ENCODE peak calls at places on chromosomes 3 and 15, in ten cellular contexts. One of them, this sample, is unnamed.

GRCh38 chr15:74786659-74787165 is 4.8 kb downstream of the CSK start:
- DNase-seq in nephron progenitor cell: no peak
- DNase-seq in colonic mucosa: peak; percentile 26
- DNase-seq in left ventricle myocardium inferior: peak; percentile 57
- DNase-seq in heart right ventricle: peak; percentile 48
- DNase-seq in mammary epithelial cell: no peak
- DNase-seq in heart left ventricle: peak; percentile 77
- DNase-seq in WERI-Rb-1: no peak
- DNase-seq in gastrocnemius medialis: no peak
- DNase-seq in psoas muscle: no peak
- DNase-seq in this sample: no peak

GRCh38 chr15:36798366-36798765 is 218.9 kb downstream of the CDIN1 start:
- DNase-seq in psoas muscle: no peak
- DNase-seq in heart right ventricle: no peak
- DNase-seq in left ventricle myocardium inferior: no peak
- DNase-seq in nephron progenitor cell: no peak
- DNase-seq in colonic mucosa: no peak
- DNase-seq in mammary epithelial cell: no peak
- DNase-seq in heart left ventricle: no peak
- DNase-seq in WERI-Rb-1: no peak
- DNase-seq in gastrocnemius medialis: no peak
- DNase-seq in this sample: no peak

GRCh38 chr3:123153124-123153523 is 48.6 kb upstream of the SEC22A start:
- DNase-seq in nephron progenitor cell: no peak
- DNase-seq in psoas muscle: no peak
- DNase-seq in heart left ventricle: no peak
- DNase-seq in mammary epithelial cell: no peak
- DNase-seq in left ventricle myocardium inferior: no peak
- DNase-seq in heart right ventricle: no peak
- DNase-seq in WERI-Rb-1: no peak
- DNase-seq in gastrocnemius medialis: no peak
- DNase-seq in colonic mucosa: no peak
- DNase-seq in this sample: no peak

GRCh38 chr15:24933716-24934115 is 21.1 kb upstream of the SNRPN start:
- DNase-seq in nephron progenitor cell: no peak
- DNase-seq in left ventricle myocardium inferior: no peak
- DNase-seq in psoas muscle: no peak
- DNase-seq in heart left ventricle: no peak
- DNase-seq in heart right ventricle: no peak
- DNase-seq in mammary epithelial cell: no peak
- DNase-seq in WERI-Rb-1: no peak
- DNase-seq in gastrocnemius medialis: no peak
- DNase-seq in colonic mucosa: no peak
- DNase-seq in this sample: no peak

GRCh38 chr3:182723596-182723995 is 69.7 kb upstream of the ATP11B start:
- DNase-seq in gastrocnemius medialis: no peak
- DNase-seq in colonic mucosa: no peak
- DNase-seq in heart left ventricle: no peak
- DNase-seq in heart right ventricle: no peak
- DNase-seq in left ventricle myocardium inferior: no peak
- DNase-seq in WERI-Rb-1: no peak
- DNase-seq in psoas muscle: no peak
- DNase-seq in nephron progenitor cell: no peak
- DNase-seq in mammary epithelial cell: no peak
- DNase-seq in this sample: no peak

GRCh38 chr15:91264651-91265351 is 164.7 kb downstream of the SV2B start:
- DNase-seq in WERI-Rb-1: no peak
- DNase-seq in gastrocnemius medialis: no peak
- DNase-seq in colonic mucosa: no peak
- DNase-seq in psoas muscle: no peak
- DNase-seq in heart left ventricle: no peak
- DNase-seq in nephron progenitor cell: no peak
- DNase-seq in mammary epithelial cell: no peak
- DNase-seq in heart right ventricle: no peak
- DNase-seq in left ventricle myocardium inferior: no peak
- DNase-seq in this sample: no peak

GRCh38 chr3:420584-420983 is 224.0 kb downstream of the CHL1 start:
- DNase-seq in gastrocnemius medialis: no peak
- DNase-seq in WERI-Rb-1: no peak
- DNase-seq in nephron progenitor cell: no peak
- DNase-seq in heart left ventricle: no peak
- DNase-seq in heart right ventricle: no peak
- DNase-seq in mammary epithelial cell: no peak
- DNase-seq in left ventricle myocardium inferior: no peak
- DNase-seq in psoas muscle: no peak
- DNase-seq in colonic mucosa: no peak
- DNase-seq in this sample: no peak

GRCh38 chr15:57025264-57025939 is 107.0 kb downstream of the TCF12 start:
- DNase-seq in left ventricle myocardium inferior: no peak
- DNase-seq in colonic mucosa: no peak
- DNase-seq in mammary epithelial cell: peak; percentile 62
- DNase-seq in WERI-Rb-1: no peak
- DNase-seq in psoas muscle: no peak
- DNase-seq in heart left ventricle: no peak
- DNase-seq in nephron progenitor cell: no peak
- DNase-seq in gastrocnemius medialis: no peak
- DNase-seq in heart right ventricle: no peak
- DNase-seq in this sample: no peak

DNA sequence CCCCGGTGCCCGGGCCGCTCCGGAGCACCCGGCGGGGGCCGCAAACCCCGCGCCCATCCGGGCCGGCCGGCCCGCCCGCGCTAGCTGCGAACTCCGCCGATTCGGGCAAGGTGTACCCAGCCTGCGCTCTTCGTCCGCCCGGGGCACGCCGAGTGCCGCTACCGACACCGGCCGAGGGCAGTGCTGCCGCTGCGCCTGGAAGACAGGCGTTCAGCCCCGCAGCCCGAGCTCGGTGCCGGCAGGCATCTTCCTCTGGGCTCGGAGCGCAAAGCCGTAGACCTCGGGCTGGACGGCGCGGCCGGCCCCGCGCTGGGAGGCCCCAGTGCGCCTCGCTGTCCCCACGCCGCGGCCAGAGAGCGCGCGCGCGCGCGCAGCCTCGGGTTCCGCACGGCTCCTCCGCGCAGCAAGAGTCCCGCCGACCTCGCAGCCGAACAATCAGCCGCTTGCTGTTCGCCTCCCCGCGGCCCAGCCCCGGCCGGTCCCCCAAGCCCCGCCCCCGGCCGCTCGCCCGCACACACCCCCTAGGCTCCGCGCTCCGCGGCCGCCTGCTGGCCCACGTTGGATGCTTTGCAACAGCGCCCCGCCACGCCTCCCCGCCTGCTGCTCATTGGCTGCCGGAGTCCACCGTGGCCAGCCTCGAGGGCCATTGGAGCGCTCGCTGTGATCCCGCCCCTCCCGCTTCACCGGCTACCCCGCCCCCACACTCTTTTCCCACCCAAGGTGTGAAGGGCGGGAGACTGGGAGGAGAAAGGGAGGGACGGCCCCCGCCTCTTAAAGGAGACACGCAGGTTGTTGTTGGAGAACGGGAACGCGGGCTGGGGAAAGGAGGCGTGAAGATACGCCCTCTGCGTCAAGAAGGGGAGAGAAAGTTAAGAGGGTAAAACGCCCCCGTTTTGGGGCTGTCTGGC is at the start of gene LRIG1:
- DNase-seq in gastrocnemius medialis: peak; percentile 99
- DNase-seq in nephron progenitor cell: peak; percentile 100
- DNase-seq in heart left ventricle: peak; percentile 100
- DNase-seq in heart right ventricle: peak; percentile 100
- DNase-seq in left ventricle myocardium inferior: peak; percentile 100
- DNase-seq in mammary epithelial cell: peak; percentile 97
- DNase-seq in colonic mucosa: peak; percentile 100
- DNase-seq in WERI-Rb-1: peak; percentile 99
- DNase-seq in psoas muscle: peak; percentile 100
- DNase-seq in this sample: peak; percentile 100
- TF ChIP-seq CTCF in gastrocnemius medialis: peak; percentile 26
- TF ChIP-seq CTCF in nephron progenitor cell: no peak
- TF ChIP-seq CTCF in heart left ventricle: peak; percentile 49
- TF ChIP-seq CTCF in heart right ventricle: peak; percentile 30
- TF ChIP-seq CTCF in left ventricle myocardium inferior: peak; percentile 71
- TF ChIP-seq CTCF in mammary epithelial cell: peak; percentile 38
- TF ChIP-seq CTCF in colonic mucosa: peak; percentile 18
- TF ChIP-seq CTCF in WERI-Rb-1: peak; percentile 25
- TF ChIP-seq CTCF in psoas muscle: peak; percentile 20
- TF ChIP-seq CTCF in this sample: peak; percentile 21

GRCh38 chr15:66046751-66047150 is 177.5 kb downstream of the RAB11A start:
- DNase-seq in psoas muscle: no peak
- DNase-seq in gastrocnemius medialis: no peak
- DNase-seq in mammary epithelial cell: no peak
- DNase-seq in WERI-Rb-1: peak; percentile 52
- DNase-seq in left ventricle myocardium inferior: no peak
- DNase-seq in colonic mucosa: no peak
- DNase-seq in heart left ventricle: no peak
- DNase-seq in nephron progenitor cell: no peak
- DNase-seq in heart right ventricle: no peak
- DNase-seq in this sample: no peak
- TF ChIP-seq CTCF in psoas muscle: no peak
- TF ChIP-seq CTCF in gastrocnemius medialis: no peak
- TF ChIP-seq CTCF in mammary epithelial cell: peak; percentile 16
- TF ChIP-seq CTCF in WERI-Rb-1: peak; percentile 57
- TF ChIP-seq CTCF in left ventricle myocardium inferior: no peak
- TF ChIP-seq CTCF in colonic mucosa: no peak
- TF ChIP-seq CTCF in heart left ventricle: no peak
- TF ChIP-seq CTCF in nephron progenitor cell: peak; percentile 13
- TF ChIP-seq CTCF in heart right ventricle: no peak
- TF ChIP-seq CTCF in this sample: no peak

DNA sequence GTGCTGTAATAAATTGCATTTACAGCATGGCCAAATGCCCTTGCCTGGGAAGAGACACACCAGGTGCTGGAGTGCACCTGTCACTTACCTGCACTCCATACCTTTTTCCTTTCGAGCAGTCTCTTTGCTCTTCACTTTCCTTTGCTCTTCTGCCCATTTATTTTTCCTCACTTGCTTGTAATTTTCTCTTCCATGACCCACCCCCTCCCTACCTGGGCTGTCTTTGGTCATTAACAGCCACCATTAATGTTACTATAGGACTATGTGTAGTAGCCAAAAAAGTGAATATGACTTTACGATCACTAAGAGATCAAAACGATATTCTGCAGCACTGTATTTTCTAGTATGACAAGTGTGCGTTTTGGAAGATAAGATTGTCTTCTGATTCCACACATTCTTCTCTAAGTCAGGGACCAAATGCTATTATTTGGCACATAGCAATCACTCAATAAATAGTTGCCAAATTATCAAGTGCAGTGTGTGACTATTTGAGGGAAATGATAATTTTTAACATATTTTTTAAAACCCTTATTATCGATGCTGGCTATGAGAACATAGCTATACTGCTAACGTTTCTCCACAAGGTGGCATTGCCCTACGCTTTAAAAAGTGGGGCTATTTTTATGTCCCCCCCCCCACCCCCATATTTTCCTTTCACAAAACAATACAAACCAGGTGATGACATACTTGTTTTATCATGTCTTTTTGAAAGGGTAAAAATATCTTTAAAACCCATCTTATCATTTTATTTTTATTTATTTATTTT is 114.4 kb downstream of the GHSR start:
- DNase-seq in heart left ventricle: no peak
- DNase-seq in WERI-Rb-1: no peak
- DNase-seq in gastrocnemius medialis: no peak
- DNase-seq in heart right ventricle: no peak
- DNase-seq in mammary epithelial cell: no peak
- DNase-seq in left ventricle myocardium inferior: no peak
- DNase-seq in colonic mucosa: no peak
- DNase-seq in psoas muscle: no peak
- DNase-seq in nephron progenitor cell: no peak
- DNase-seq in this sample: no peak
- TF ChIP-seq CTCF in heart left ventricle: no peak
- TF ChIP-seq CTCF in WERI-Rb-1: no peak
- TF ChIP-seq CTCF in gastrocnemius medialis: no peak
- TF ChIP-seq CTCF in heart right ventricle: no peak
- TF ChIP-seq CTCF in mammary epithelial cell: peak; percentile 25
- TF ChIP-seq CTCF in left ventricle myocardium inferior: peak; percentile 30
- TF ChIP-seq CTCF in colonic mucosa: no peak
- TF ChIP-seq CTCF in psoas muscle: peak; percentile 11
- TF ChIP-seq CTCF in nephron progenitor cell: no peak
- TF ChIP-seq CTCF in this sample: no peak

GRCh38 chr15:70479785-70480184 is 283.6 kb downstream of the UACA start:
- DNase-seq in psoas muscle: no peak
- DNase-seq in mammary epithelial cell: no peak
- DNase-seq in heart right ventricle: no peak
- DNase-seq in colonic mucosa: no peak
- DNase-seq in nephron progenitor cell: no peak
- DNase-seq in WERI-Rb-1: no peak
- DNase-seq in heart left ventricle: no peak
- DNase-seq in left ventricle myocardium inferior: no peak
- DNase-seq in gastrocnemius medialis: no peak
- DNase-seq in this sample: no peak

GRCh38 chr15:70479056-70479455 is 284.3 kb downstream of the UACA start:
- DNase-seq in nephron progenitor cell: no peak
- DNase-seq in gastrocnemius medialis: no peak
- DNase-seq in heart right ventricle: no peak
- DNase-seq in heart left ventricle: no peak
- DNase-seq in left ventricle myocardium inferior: no peak
- DNase-seq in colonic mucosa: no peak
- DNase-seq in mammary epithelial cell: no peak
- DNase-seq in psoas muscle: no peak
- DNase-seq in WERI-Rb-1: no peak
- DNase-seq in this sample: no peak

GRCh38 chr15:70477750-70478250 is 285.6 kb downstream of the UACA start:
- DNase-seq in left ventricle myocardium inferior: no peak
- DNase-seq in heart left ventricle: no peak
- DNase-seq in heart right ventricle: no peak
- DNase-seq in nephron progenitor cell: no peak
- DNase-seq in WERI-Rb-1: no peak
- DNase-seq in gastrocnemius medialis: no peak
- DNase-seq in psoas muscle: no peak
- DNase-seq in mammary epithelial cell: no peak
- DNase-seq in colonic mucosa: no peak
- DNase-seq in this sample: no peak

GRCh38 chr15:70478251-70478990 is 284.9 kb downstream of the UACA start:
- DNase-seq in nephron progenitor cell: peak; percentile 39
- DNase-seq in colonic mucosa: peak; percentile 28
- DNase-seq in WERI-Rb-1: no peak
- DNase-seq in mammary epithelial cell: no peak
- DNase-seq in left ventricle myocardium inferior: peak; percentile 36
- DNase-seq in psoas muscle: no peak
- DNase-seq in heart left ventricle: peak; percentile 46
- DNase-seq in heart right ventricle: peak; percentile 29
- DNase-seq in gastrocnemius medialis: no peak
- DNase-seq in this sample: peak; percentile 52

DNA sequence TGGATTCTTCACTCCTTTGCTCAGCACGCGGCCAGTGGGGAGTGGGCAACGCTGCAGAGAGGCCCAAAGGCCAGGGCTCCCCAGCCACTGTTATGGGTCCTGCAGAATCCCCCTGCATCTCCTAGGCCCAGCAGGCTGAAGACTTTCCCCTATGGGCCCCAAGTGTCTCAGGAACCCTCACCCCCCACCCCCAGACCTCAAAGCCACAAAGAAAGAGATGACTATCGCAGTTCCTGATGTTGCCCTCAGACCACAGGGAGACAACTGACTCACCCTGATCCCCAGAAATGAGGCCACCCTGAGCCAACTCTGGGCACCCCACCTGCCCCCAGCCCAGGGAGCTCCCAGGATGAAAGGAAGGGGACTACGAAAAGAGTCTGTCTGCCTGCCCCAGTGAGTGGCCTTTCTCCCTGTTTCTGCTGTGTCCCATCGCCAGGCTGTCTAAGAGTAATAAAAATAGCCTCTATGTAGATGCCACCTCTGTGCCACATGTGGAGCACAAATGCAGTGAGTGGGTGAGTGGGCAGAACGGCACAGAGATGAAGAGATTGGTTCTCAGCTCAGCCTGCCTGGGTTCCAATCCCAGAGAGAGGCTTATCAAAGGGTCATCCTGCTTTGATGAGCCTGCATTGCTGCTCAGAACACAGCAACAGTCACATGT is 283.0 kb downstream of the UACA start:
- DNase-seq in WERI-Rb-1: no peak
- DNase-seq in left ventricle myocardium inferior: no peak
- DNase-seq in nephron progenitor cell: no peak
- DNase-seq in psoas muscle: no peak
- DNase-seq in heart left ventricle: no peak
- DNase-seq in mammary epithelial cell: no peak
- DNase-seq in heart right ventricle: no peak
- DNase-seq in gastrocnemius medialis: no peak
- DNase-seq in colonic mucosa: no peak
- DNase-seq in this sample: no peak
- TF ChIP-seq CTCF in WERI-Rb-1: no peak
- TF ChIP-seq CTCF in left ventricle myocardium inferior: no peak
- TF ChIP-seq CTCF in nephron progenitor cell: no peak
- TF ChIP-seq CTCF in psoas muscle: no peak
- TF ChIP-seq CTCF in heart left ventricle: no peak
- TF ChIP-seq CTCF in mammary epithelial cell: no peak
- TF ChIP-seq CTCF in heart right ventricle: no peak
- TF ChIP-seq CTCF in gastrocnemius medialis: no peak
- TF ChIP-seq CTCF in colonic mucosa: no peak
- TF ChIP-seq CTCF in this sample: no peak